ENCODE peak calls at places on chromosome 9, in nine cellular contexts. One of them, this sample, is unnamed.

GRCh38 chr9:136618578-136619547 is 43.9 kb upstream of the EGFL7 start:
- DNase-seq in SK-N-SH: no peak
- DNase-seq in GM12878: no peak
- DNase-seq in K562: no peak
- DNase-seq in GM12892: no peak
- DNase-seq in H1: no peak
- DNase-seq in prostate gland: no peak
- DNase-seq in GM23338: no peak
- DNase-seq in sigmoid colon: no peak
- DNase-seq in this sample: no peak

GRCh38 chr9:38339496-38339895 is 53.0 kb upstream of the ALDH1B1 start:
- DNase-seq in GM23338: no peak
- DNase-seq in SK-N-SH: no peak
- DNase-seq in sigmoid colon: no peak
- DNase-seq in GM12892: no peak
- DNase-seq in K562: no peak
- DNase-seq in prostate gland: no peak
- DNase-seq in GM12878: no peak
- DNase-seq in H1: no peak
- DNase-seq in this sample: no peak

GRCh38 chr9:79287881-79288280 is 283.9 kb upstream of the TLE4 start:
- DNase-seq in prostate gland: no peak
- DNase-seq in H1: no peak
- DNase-seq in sigmoid colon: no peak
- DNase-seq in SK-N-SH: no peak
- DNase-seq in K562: no peak
- DNase-seq in GM12878: no peak
- DNase-seq in GM23338: no peak
- DNase-seq in GM12892: no peak
- DNase-seq in this sample: no peak

GRCh38 chr9:115786321-115786720 is 367.3 kb upstream of the PAPPA start:
- DNase-seq in GM23338: no peak
- DNase-seq in K562: no peak
- DNase-seq in SK-N-SH: no peak
- DNase-seq in GM12878: no peak
- DNase-seq in sigmoid colon: no peak
- DNase-seq in prostate gland: no peak
- DNase-seq in GM12892: no peak
- DNase-seq in H1: no peak
- DNase-seq in this sample: no peak

GRCh38 chr9:69594180-69594579 is 78.0 kb downstream of the APBA1 start:
- DNase-seq in GM12878: no peak
- DNase-seq in K562: no peak
- DNase-seq in SK-N-SH: no peak
- DNase-seq in H1: no peak
- DNase-seq in sigmoid colon: no peak
- DNase-seq in prostate gland: peak; percentile 52
- DNase-seq in GM23338: no peak
- DNase-seq in GM12892: no peak
- DNase-seq in this sample: no peak

GRCh38 chr9:136531904-136532798 is 13.7 kb downstream of the NOTCH1 start:
- DNase-seq in GM23338: no peak
- DNase-seq in prostate gland: no peak
- DNase-seq in GM12878: no peak
- DNase-seq in H1: no peak
- DNase-seq in GM12892: no peak
- DNase-seq in K562: no peak
- DNase-seq in SK-N-SH: no peak
- DNase-seq in sigmoid colon: no peak
- DNase-seq in this sample: no peak

GRCh38 chr9:120308495-120308894 is 271.5 kb downstream of the CDK5RAP2 start:
- DNase-seq in K562: no peak
- DNase-seq in GM12892: no peak
- DNase-seq in GM23338: peak; percentile 64
- DNase-seq in sigmoid colon: no peak
- DNase-seq in prostate gland: no peak
- DNase-seq in SK-N-SH: no peak
- DNase-seq in H1: no peak
- DNase-seq in GM12878: no peak
- DNase-seq in this sample: no peak

GRCh38 chr9:137827908-137828526 is 49.6 kb upstream of the CACNA1B start:
- DNase-seq in sigmoid colon: no peak
- DNase-seq in H1: no peak
- DNase-seq in GM12878: no peak
- DNase-seq in K562: no peak
- DNase-seq in GM23338: no peak
- DNase-seq in SK-N-SH: no peak
- DNase-seq in GM12892: no peak
- DNase-seq in prostate gland: no peak
- DNase-seq in this sample: no peak

GRCh38 chr9:84754461-84754860 is 84.9 kb downstream of the NTRK2 start:
- DNase-seq in H1: no peak
- DNase-seq in prostate gland: no peak
- DNase-seq in K562: no peak
- DNase-seq in GM12892: no peak
- DNase-seq in GM12878: no peak
- DNase-seq in SK-N-SH: no peak
- DNase-seq in GM23338: no peak
- DNase-seq in sigmoid colon: no peak
- DNase-seq in this sample: no peak

GRCh38 chr9:4517274-4517673 is 27.0 kb downstream of the SLC1A1 start:
- DNase-seq in H1: no peak
- DNase-seq in prostate gland: no peak
- DNase-seq in sigmoid colon: no peak
- DNase-seq in SK-N-SH: no peak
- DNase-seq in GM23338: no peak
- DNase-seq in GM12878: no peak
- DNase-seq in GM12892: no peak
- DNase-seq in K562: no peak
- DNase-seq in this sample: no peak

GRCh38 chr9:2127486-2127885 is 112.3 kb downstream of the SMARCA2 start:
- DNase-seq in SK-N-SH: no peak
- DNase-seq in K562: no peak
- DNase-seq in sigmoid colon: no peak
- DNase-seq in prostate gland: no peak
- DNase-seq in GM23338: no peak
- DNase-seq in H1: no peak
- DNase-seq in GM12878: no peak
- DNase-seq in GM12892: no peak
- DNase-seq in this sample: no peak

GRCh38 chr9:111118256-111118950 is 80.1 kb upstream of the LPAR1 start:
- DNase-seq in GM23338: no peak
- DNase-seq in GM12892: no peak
- DNase-seq in GM12878: no peak
- DNase-seq in sigmoid colon: no peak
- DNase-seq in K562: no peak
- DNase-seq in SK-N-SH: no peak
- DNase-seq in prostate gland: no peak
- DNase-seq in H1: no peak
- DNase-seq in this sample: no peak

GRCh38 chr9:95137587-95138145 is 179.8 kb downstream of the FANCC start:
- DNase-seq in GM23338: no peak
- DNase-seq in K562: no peak
- DNase-seq in sigmoid colon: peak; percentile 80
- DNase-seq in GM12878: no peak
- DNase-seq in prostate gland: no peak
- DNase-seq in H1: no peak
- DNase-seq in SK-N-SH: no peak
- DNase-seq in GM12892: no peak
- DNase-seq in this sample: no peak

GRCh38 chr9:109624901-109625300 is 126.8 kb upstream of the PTPN3 start:
- DNase-seq in K562: no peak
- DNase-seq in SK-N-SH: no peak
- DNase-seq in GM23338: no peak
- DNase-seq in GM12878: no peak
- DNase-seq in H1: no peak
- DNase-seq in prostate gland: no peak
- DNase-seq in GM12892: no peak
- DNase-seq in sigmoid colon: no peak
- DNase-seq in this sample: no peak

GRCh38 chr9:87592554-87593394 is 95.1 kb downstream of the DAPK1 start:
- DNase-seq in K562: peak; percentile 52
- DNase-seq in sigmoid colon: peak; percentile 84
- DNase-seq in prostate gland: no peak
- DNase-seq in SK-N-SH: no peak
- DNase-seq in GM23338: no peak
- DNase-seq in GM12892: no peak
- DNase-seq in GM12878: no peak
- DNase-seq in H1: no peak
- DNase-seq in this sample: no peak

GRCh38 chr9:130578865-130579737 is at the start of gene FUBP3:
- DNase-seq in GM23338: peak; percentile 97
- DNase-seq in prostate gland: peak; percentile 92
- DNase-seq in sigmoid colon: peak; percentile 97
- DNase-seq in H1: peak; percentile 93
- DNase-seq in GM12878: peak; percentile 51
- DNase-seq in SK-N-SH: peak; percentile 99
- DNase-seq in K562: peak; percentile 96
- DNase-seq in GM12892: peak; percentile 99
- DNase-seq in this sample: peak; percentile 88
- TF ChIP-seq POLR2AphosphoS5 in GM23338: peak; percentile 95
- TF ChIP-seq POLR2AphosphoS5 in prostate gland: peak; percentile 95
- TF ChIP-seq POLR2AphosphoS5 in sigmoid colon: peak; percentile 90
- TF ChIP-seq POLR2AphosphoS5 in H1: peak; percentile 73
- TF ChIP-seq POLR2AphosphoS5 in GM12878: peak; percentile 88
- TF ChIP-seq POLR2AphosphoS5 in SK-N-SH: peak; percentile 86
- TF ChIP-seq POLR2AphosphoS5 in K562: peak; percentile 70
- TF ChIP-seq POLR2AphosphoS5 in GM12892: peak; percentile 88
- TF ChIP-seq POLR2AphosphoS5 in this sample: peak; percentile 95

GRCh38 chr9:112169368-112169767 is 5.7 kb downstream of the SUSD1 start:
- DNase-seq in SK-N-SH: no peak
- DNase-seq in GM12878: no peak
- DNase-seq in GM23338: no peak
- DNase-seq in H1: no peak
- DNase-seq in K562: no peak
- DNase-seq in sigmoid colon: no peak
- DNase-seq in prostate gland: no peak
- DNase-seq in GM12892: no peak
- DNase-seq in this sample: no peak

GRCh38 chr9:112173489-112174222 is 1.4 kb downstream of the SUSD1 start:
- DNase-seq in prostate gland: no peak
- DNase-seq in SK-N-SH: no peak
- DNase-seq in H1: no peak
- DNase-seq in K562: no peak
- DNase-seq in sigmoid colon: no peak
- DNase-seq in GM23338: no peak
- DNase-seq in GM12878: no peak
- DNase-seq in GM12892: no peak
- DNase-seq in this sample: no peak

GRCh38 chr9:112168197-112168596 is 6.9 kb downstream of the SUSD1 start:
- DNase-seq in GM12878: no peak
- DNase-seq in GM12892: no peak
- DNase-seq in SK-N-SH: no peak
- DNase-seq in prostate gland: no peak
- DNase-seq in sigmoid colon: no peak
- DNase-seq in K562: no peak
- DNase-seq in GM23338: no peak
- DNase-seq in H1: no peak
- DNase-seq in this sample: no peak

GRCh38 chr9:112170968-112171367 is 4.1 kb downstream of the SUSD1 start:
- DNase-seq in prostate gland: no peak
- DNase-seq in GM12878: no peak
- DNase-seq in GM12892: no peak
- DNase-seq in H1: no peak
- DNase-seq in GM23338: no peak
- DNase-seq in sigmoid colon: no peak
- DNase-seq in K562: no peak
- DNase-seq in SK-N-SH: no peak
- DNase-seq in this sample: no peak

GRCh38 chr9:112170235-112170634 is 4.9 kb downstream of the SUSD1 start:
- DNase-seq in prostate gland: no peak
- DNase-seq in GM12878: no peak
- DNase-seq in H1: no peak
- DNase-seq in sigmoid colon: no peak
- DNase-seq in K562: no peak
- DNase-seq in SK-N-SH: no peak
- DNase-seq in GM23338: no peak
- DNase-seq in GM12892: no peak
- DNase-seq in this sample: no peak
- TF ChIP-seq POLR2AphosphoS5 in prostate gland: no peak
- TF ChIP-seq POLR2AphosphoS5 in GM12878: no peak
- TF ChIP-seq POLR2AphosphoS5 in H1: no peak
- TF ChIP-seq POLR2AphosphoS5 in sigmoid colon: no peak
- TF ChIP-seq POLR2AphosphoS5 in K562: no peak
- TF ChIP-seq POLR2AphosphoS5 in SK-N-SH: no peak
- TF ChIP-seq POLR2AphosphoS5 in GM23338: no peak
- TF ChIP-seq POLR2AphosphoS5 in GM12892: no peak
- TF ChIP-seq POLR2AphosphoS5 in this sample: no peak

GRCh38 chr9:132773764-132774339 is 103.6 kb downstream of the GTF3C4 start:
- DNase-seq in prostate gland: no peak
- DNase-seq in H1: no peak
- DNase-seq in K562: no peak
- DNase-seq in GM23338: no peak
- DNase-seq in sigmoid colon: no peak
- DNase-seq in GM12892: no peak
- DNase-seq in GM12878: no peak
- DNase-seq in SK-N-SH: no peak
- DNase-seq in this sample: no peak

GRCh38 chr9:132769895-132770774 is 99.9 kb downstream of the GTF3C4 start:
- DNase-seq in prostate gland: peak; percentile 56
- DNase-seq in H1: peak; percentile 78
- DNase-seq in GM12892: peak; percentile 74
- DNase-seq in sigmoid colon: peak; percentile 76
- DNase-seq in K562: no peak
- DNase-seq in SK-N-SH: no peak
- DNase-seq in GM12878: peak; percentile 12
- DNase-seq in GM23338: peak; percentile 91
- DNase-seq in this sample: peak; percentile 41

GRCh38 chr9:132773093-132773492 is 102.8 kb downstream of the GTF3C4 start:
- DNase-seq in K562: no peak
- DNase-seq in GM12892: no peak
- DNase-seq in SK-N-SH: no peak
- DNase-seq in sigmoid colon: no peak
- DNase-seq in H1: no peak
- DNase-seq in GM12878: no peak
- DNase-seq in GM23338: no peak
- DNase-seq in prostate gland: no peak
- DNase-seq in this sample: no peak

GRCh38 chr9:132770775-132771310 is 100.6 kb downstream of the GTF3C4 start:
- DNase-seq in H1: no peak
- DNase-seq in GM12892: no peak
- DNase-seq in SK-N-SH: no peak
- DNase-seq in GM12878: no peak
- DNase-seq in sigmoid colon: no peak
- DNase-seq in K562: no peak
- DNase-seq in prostate gland: no peak
- DNase-seq in GM23338: no peak
- DNase-seq in this sample: no peak

GRCh38 chr9:132768932-132769894 is 98.9 kb downstream of the GTF3C4 start:
- DNase-seq in sigmoid colon: peak; percentile 77
- DNase-seq in GM12892: peak; percentile 49
- DNase-seq in GM12878: peak; percentile 40
- DNase-seq in H1: peak; percentile 72
- DNase-seq in GM23338: peak; percentile 92
- DNase-seq in K562: peak; percentile 54
- DNase-seq in prostate gland: peak; percentile 14
- DNase-seq in SK-N-SH: peak; percentile 68
- DNase-seq in this sample: no peak
- TF ChIP-seq POLR2AphosphoS5 in sigmoid colon: no peak
- TF ChIP-seq POLR2AphosphoS5 in GM12892: peak; percentile 8
- TF ChIP-seq POLR2AphosphoS5 in GM12878: no peak
- TF ChIP-seq POLR2AphosphoS5 in H1: no peak
- TF ChIP-seq POLR2AphosphoS5 in GM23338: no peak
- TF ChIP-seq POLR2AphosphoS5 in K562: no peak
- TF ChIP-seq POLR2AphosphoS5 in prostate gland: no peak
- TF ChIP-seq POLR2AphosphoS5 in SK-N-SH: no peak
- TF ChIP-seq POLR2AphosphoS5 in this sample: no peak

GRCh38 chr9:98743329-98743728 is 34.6 kb upstream of the GABBR2 start:
- DNase-seq in H1: no peak
- DNase-seq in SK-N-SH: no peak
- DNase-seq in GM12878: no peak
- DNase-seq in sigmoid colon: no peak
- DNase-seq in GM12892: no peak
- DNase-seq in K562: no peak
- DNase-seq in prostate gland: no peak
- DNase-seq in GM23338: no peak
- DNase-seq in this sample: no peak
- TF ChIP-seq POLR2AphosphoS5 in H1: no peak
- TF ChIP-seq POLR2AphosphoS5 in SK-N-SH: no peak
- TF ChIP-seq POLR2AphosphoS5 in GM12878: no peak
- TF ChIP-seq POLR2AphosphoS5 in sigmoid colon: no peak
- TF ChIP-seq POLR2AphosphoS5 in GM12892: no peak
- TF ChIP-seq POLR2AphosphoS5 in K562: no peak
- TF ChIP-seq POLR2AphosphoS5 in prostate gland: no peak
- TF ChIP-seq POLR2AphosphoS5 in GM23338: no peak
- TF ChIP-seq POLR2AphosphoS5 in this sample: no peak